ENCODE peak calls at places on chromosomes 16 and 17, in five cellular contexts. F, W, G, S and M are unnamed samples.

GRCh38 chr16:55948230-55948629 is 73.1 kb upstream of the CES5A start:
- DNase-seq in W (peak; percentile 4), S (no peak), G (no peak), F (no peak), M (no peak)

GRCh38 chr16:57537194-57537505 is 779 bp upstream of the CCDC102A start:
- DNase-seq in W (no peak), G (peak; percentile 33), S (no peak), F (no peak), M (no peak)

GRCh38 chr17:71361691-71362450 is 758.9 kb upstream of the SOX9 start:
- DNase-seq in S (no peak), G (no peak), F (no peak), W (peak; percentile 5), M (no peak)

GRCh38 chr16:84768061-84768797 is 51.6 kb upstream of the CRISPLD2 start:
- DNase-seq in W (no peak), G (no peak), F (no peak), S (no peak), M (no peak)

GRCh38 chr17:44006581-44007345 is 2.3 kb downstream of the NAGS start:
- DNase-seq in W (peak; percentile 95), G (peak; percentile 99), S (peak; percentile 98), F (peak; percentile 96), M (peak; percentile 98)

GRCh38 chr17:57643062-57643461 is 102.0 kb downstream of the CCDC182 start:
- DNase-seq in F (no peak), S (no peak), W (no peak), G (no peak), M (no peak)

GRCh38 chr17:41935641-41936040 is 5.2 kb downstream of the ODAD4 start:
- DNase-seq in S (no peak), F (no peak), G (no peak), W (no peak), M (no peak)

GRCh38 chr17:7016406-7016805 is 4.0 kb downstream of the RNASEK start:
- DNase-seq in F (no peak), W (no peak), G (no peak), S (no peak), M (no peak)

GRCh38 chr16:24717411-24717810 is 12.0 kb upstream of the TNRC6A start:
- DNase-seq in W (no peak), S (no peak), F (no peak), G (no peak), M (no peak)

GRCh38 chr16:79776243-79776884 is 175.8 kb upstream of the MAF start:
- DNase-seq in F (no peak), W (no peak), G (no peak), S (peak; percentile 39), M (no peak)

GRCh38 chr17:4744999-4745969 is 5.6 kb upstream of the CXCL16 start:
- DNase-seq in G (no peak), F (no peak), S (no peak), W (no peak), M (no peak)

GRCh38 chr17:1241904-1242303 is 28.3 kb upstream of the BHLHA9 start:
- DNase-seq in S (no peak), F (no peak), W (no peak), G (no peak), M (no peak)

GRCh38 chr17:62712011-62712615 is 84.6 kb downstream of the MRC2 start:
- DNase-seq in S (no peak), G (no peak), W (no peak), F (peak; percentile 39), M (no peak)

GRCh38 chr17:2406271-2406902 is 5.5 kb upstream of the MNT start:
- DNase-seq in W (no peak), G (no peak), F (peak; percentile 63), S (no peak), M (no peak)

GRCh38 chr16:11595908-11596504 is 9.3 kb upstream of the LITAF start:
- DNase-seq in S (no peak), F (no peak), W (no peak), G (no peak), M (no peak)

GRCh38 chr17:81480140-81480917 is 32.3 kb downstream of the ACTG1 start:
- DNase-seq in W (peak; percentile 80), F (peak; percentile 79), S (no peak), G (no peak), M (no peak)

GRCh38 chr17:46818319-46818928 is at the start of gene WNT3:
- DNase-seq in S (no peak), W (peak; percentile 26), G (peak; percentile 67), F (no peak), M (peak; percentile 85)

GRCh38 chr17:46818929-46819859 is 702 bp upstream of the WNT3 start:
- DNase-seq in F (no peak), G (peak; percentile 53), W (no peak), S (no peak), M (peak; percentile 72)

GRCh38 chr17:46817901-46818209 is 637 bp downstream of the WNT3 start:
- DNase-seq in W (no peak), F (no peak), G (no peak), S (no peak), M (no peak)

GRCh38 chr17:46815474-46816353 is 2.8 kb downstream of the WNT3 start:
- DNase-seq in W (no peak), F (no peak), S (no peak), G (no peak), M (no peak)

DNA sequence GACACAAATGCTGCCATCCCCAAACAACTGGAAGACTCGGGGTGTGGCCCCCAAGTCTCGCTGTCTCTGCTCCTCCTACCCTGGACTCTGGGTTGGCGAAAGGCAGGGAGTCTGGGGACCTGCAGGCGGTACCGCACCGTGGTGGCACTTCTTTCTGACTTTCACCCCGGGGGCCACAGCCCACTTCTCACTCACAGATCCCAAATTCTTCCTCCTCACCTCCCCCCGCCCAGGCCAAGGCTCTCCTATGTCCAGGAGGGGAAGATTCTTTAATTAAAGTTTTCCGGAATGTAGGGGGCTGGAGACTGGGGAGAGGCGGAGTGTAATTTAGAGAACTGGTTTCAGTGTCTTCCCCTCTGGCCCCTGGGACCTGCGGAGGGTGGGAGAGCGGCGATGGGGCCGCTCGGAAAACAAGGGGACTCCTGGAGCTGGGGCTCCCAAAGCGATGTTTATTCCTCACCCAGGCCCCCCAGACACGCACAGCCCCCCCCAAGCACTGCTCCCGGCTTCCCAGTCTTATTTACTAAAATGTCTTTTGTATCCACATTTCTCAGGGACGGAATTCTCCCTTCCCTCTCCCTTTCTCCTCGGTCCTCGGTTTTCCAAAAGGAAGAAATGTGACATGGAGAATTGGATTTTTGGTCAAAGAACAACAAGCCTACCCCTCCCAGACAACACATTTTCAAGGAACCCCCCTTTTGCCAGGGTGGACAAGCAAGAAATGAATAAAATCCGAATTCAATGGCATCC is 1.2 kb downstream of the WNT3 start:
- DNase-seq in F (no peak), S (no peak), G (no peak), W (no peak), M (no peak)
- TF ChIP-seq CTCF in F (no peak), S (no peak), G (no peak), W (no peak), M (no peak)

DNA sequence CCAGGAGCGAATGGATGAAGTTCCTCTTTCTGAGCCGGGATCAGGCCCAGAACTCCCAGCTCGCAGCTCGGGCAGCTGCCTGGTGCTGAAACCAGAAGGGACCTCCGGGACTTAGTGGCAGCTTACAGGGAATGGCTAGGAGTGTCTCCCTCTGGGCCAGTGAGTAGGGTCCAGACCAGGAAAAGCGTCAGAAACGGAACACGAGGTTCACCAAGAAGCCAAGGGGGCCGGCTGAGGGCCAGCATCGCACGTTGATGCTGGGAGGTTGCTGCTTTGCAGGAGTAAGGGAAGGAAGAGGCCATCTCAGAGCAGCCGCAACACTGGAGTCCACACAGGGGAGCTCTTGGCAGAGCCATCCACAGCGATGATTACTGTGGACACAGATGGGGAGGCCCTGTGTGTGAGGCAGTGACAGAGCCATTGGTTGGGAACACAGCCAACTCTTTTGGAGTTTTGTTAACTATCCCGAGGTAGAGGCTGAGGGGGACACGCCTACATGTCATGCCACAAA is 74.0 kb upstream of the CREBBP start:
- DNase-seq in W (peak; percentile 48), S (no peak), F (no peak), G (no peak), M (no peak)
- TF ChIP-seq CTCF in W (no peak), S (no peak), F (no peak), G (no peak), M (no peak)

GRCh38 chr16:27917953-27918352 is 145.6 kb downstream of the GSG1L start:
- DNase-seq in S (no peak), F (no peak), G (no peak), W (no peak), M (no peak)

GRCh38 chr16:27922433-27922832 is 141.1 kb downstream of the GSG1L start:
- DNase-seq in S (no peak), W (no peak), F (no peak), G (no peak), M (no peak)

GRCh38 chr16:27921134-27921533 is 142.4 kb downstream of the GSG1L start:
- DNase-seq in F (no peak), S (no peak), G (no peak), W (no peak), M (no peak)

GRCh38 chr16:27918755-27919154 is 144.8 kb downstream of the GSG1L start:
- DNase-seq in G (no peak), S (no peak), F (no peak), W (peak; percentile 22), M (no peak)

GRCh38 chr16:27920391-27920891 is 143.1 kb downstream of the GSG1L start:
- DNase-seq in G (no peak), S (no peak), W (peak; percentile 45), F (no peak), M (no peak)
- TF ChIP-seq CTCF in G (no peak), S (no peak), W (peak; percentile 38), F (no peak), M (no peak)

GRCh38 chr17:49447603-49448325 is 33.1 kb upstream of the PHB1 start:
- DNase-seq in F (no peak), S (no peak), W (no peak), G (no peak), M (no peak)
- TF ChIP-seq CTCF in F (no peak), S (no peak), W (no peak), G (no peak), M (no peak)

GRCh38 chr17:45236002-45236606 is 14.4 kb downstream of the FMNL1 start:
- DNase-seq in W (no peak), S (no peak), G (no peak), F (no peak), M (no peak)
- TF ChIP-seq CTCF in W (peak; percentile 25), S (peak; percentile 36), G (no peak), F (no peak), M (no peak)

DNA sequence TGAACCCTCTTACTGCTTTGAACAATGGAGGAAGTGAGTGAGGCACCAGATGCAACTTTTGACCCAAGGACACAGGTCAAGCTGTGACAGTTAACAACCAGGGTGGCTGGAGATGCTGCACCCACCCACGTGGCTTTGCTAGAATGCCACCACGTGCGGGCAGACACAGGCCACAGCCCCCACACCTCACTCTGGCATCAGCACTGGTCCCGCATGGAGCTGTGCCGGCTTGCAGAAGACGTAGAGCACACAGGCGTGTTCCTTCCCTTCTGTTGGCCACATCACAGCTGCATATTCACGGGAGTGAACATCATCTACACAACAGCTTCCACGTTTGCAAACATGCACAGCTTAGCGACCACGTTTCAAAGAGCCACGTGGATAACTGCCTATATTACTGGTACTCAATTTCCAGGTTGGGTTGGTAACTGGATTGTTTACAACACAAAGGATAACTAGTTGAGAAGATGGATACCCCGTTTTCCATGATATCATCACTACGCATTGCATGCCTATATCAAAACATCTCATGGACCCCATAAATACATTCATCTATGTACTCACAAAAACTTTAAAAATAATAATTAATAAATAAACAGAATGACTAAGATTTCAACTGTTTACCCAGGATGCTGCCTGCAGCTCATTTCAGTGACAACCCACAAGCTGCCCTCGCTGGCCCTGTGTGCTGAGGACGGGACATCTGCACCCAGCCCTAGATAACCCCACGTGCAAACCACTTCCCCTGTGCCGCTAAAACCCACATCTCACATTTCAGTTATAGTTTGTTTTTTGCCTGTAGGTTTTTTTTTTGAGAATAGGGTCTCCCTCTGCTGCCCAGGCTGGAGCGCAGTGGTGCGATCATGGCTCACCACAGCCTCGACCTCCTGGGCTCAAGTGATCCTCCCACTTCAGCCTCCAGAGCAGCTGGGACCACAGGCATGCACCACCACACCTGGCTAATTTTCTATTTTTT is 132.0 kb downstream of the ANKRD11 start:
- DNase-seq in F (no peak), W (no peak), G (no peak), S (no peak), M (no peak)
- TF ChIP-seq CTCF in F (no peak), W (no peak), G (no peak), S (no peak), M (no peak)